ENCODE peak calls at places on chromosomes 13 and 19, in five cellular contexts. X is body of pancreas; G is CD8-positive, alpha-beta T cell; K is adrenal gland; U is MCF 10A. D is an unnamed sample.

GRCh38 chr13:85313761-85314503 is 485.3 kb downstream of the SLITRK6 start:
- DNase-seq in X (no peak), G (no peak), K (no peak), U (peak), D (peak)

GRCh38 chr19:801030-801860 is 4.0 kb downstream of the PTBP1 start:
- DNase-seq in X (peak), G (peak), K (peak), U (peak), D (no peak)

GRCh38 chr13:77509221-77509620 is 26.3 kb upstream of the SCEL start:
- DNase-seq in X (no peak), G (no peak), K (no peak), U (peak), D (no peak)

GRCh38 chr13:50129923-50130685 is 114.9 kb downstream of the KCNRG start:
- DNase-seq in X (no peak), G (peak), K (peak), U (peak), D (no peak)

GRCh38 chr13:57632276-57633140 is 964 bp downstream of the PCDH17 start:
- DNase-seq in X (peak), G (no peak), K (no peak), U (no peak), D (no peak)

GRCh38 chr13:106588367-106588766 is 20.4 kb upstream of the ARGLU1 start:
- DNase-seq in X (no peak), G (no peak), K (no peak), U (no peak), D (no peak)

GRCh38 chr13:47330031-47330430 is 433.2 kb upstream of the HTR2A start:
- DNase-seq in X (no peak), G (no peak), K (no peak), U (no peak), D (no peak)

GRCh38 chr13:93226623-93227279 is at the start of gene GPC6:
- DNase-seq in X (no peak), G (no peak), K (peak), U (peak), D (peak)

GRCh38 chr19:5624154-5624663 is 1.3 kb downstream of the SAFB start:
- DNase-seq in X (peak), G (peak), K (peak), U (peak), D (no peak)

GRCh38 chr13:21734961-21735360 is 64.1 kb downstream of the FGF9 start:
- DNase-seq in X (no peak), G (no peak), K (no peak), U (no peak), D (no peak)

GRCh38 chr13:101919541-101920306 is 467.2 kb downstream of the ITGBL1 start:
- DNase-seq in X (no peak), G (no peak), K (no peak), U (peak), D (no peak)

GRCh38 chr13:20340759-20341161 is 108.6 kb upstream of the GJB6 start:
- DNase-seq in X (no peak), G (no peak), K (peak), U (peak), D (peak)

GRCh38 chr19:53192771-53193533 is at the start of gene ZNF665:
- DNase-seq in X (peak), G (peak), K (peak), U (no peak), D (peak)

GRCh38 chr19:18208098-18208951 is 4.5 kb upstream of the RAB3A start:
- DNase-seq in X (peak), G (peak), K (peak), U (peak), D (peak)

GRCh38 chr13:49693877-49694276 is 2.6 kb upstream of the EBPL start:
- DNase-seq in X (no peak), G (no peak), K (no peak), U (no peak), D (no peak)

GRCh38 chr19:46951236-46951986 is 68.2 kb upstream of the NPAS1 start:
- DNase-seq in X (no peak), G (no peak), K (no peak), U (peak), D (no peak)

GRCh38 chr13:29845440-29846056 is 4.9 kb downstream of the UBL3 start:
- DNase-seq in X (no peak), G (no peak), K (no peak), U (peak), D (no peak)

GRCh38 chr13:92265408-92265807 is 867.0 kb downstream of the GPC5 start:
- DNase-seq in X (no peak), G (no peak), K (no peak), U (no peak), D (no peak)

GRCh38 chr13:83151308-83151660 is 731.0 kb downstream of the SLITRK1 start:
- DNase-seq in X (no peak), G (no peak), K (no peak), U (no peak), D (peak)

GRCh38 chr13:107462501-107462900 is 752.8 kb downstream of the LIG4 start:
- DNase-seq in X (no peak), G (no peak), K (no peak), U (no peak), D (no peak)

GRCh38 chr19:47531640-47532387 is 17.0 kb upstream of the NAPA start:
- DNase-seq in X (no peak), G (no peak), K (no peak), U (no peak), D (no peak)

GRCh38 chr13:94660695-94661324 is 51.5 kb downstream of the SOX21 start:
- DNase-seq in X (no peak), G (no peak), K (no peak), U (peak), D (no peak)

GRCh38 chr13:23609414-23610186 is 39.4 kb downstream of the TNFRSF19 start:
- DNase-seq in X (no peak), G (no peak), K (peak), U (no peak), D (no peak)

GRCh38 chr13:99663185-99663825 is 162.0 kb downstream of the TM9SF2 start:
- DNase-seq in X (no peak), G (no peak), K (no peak), U (no peak), D (no peak)

GRCh38 chr19:11079999-11080398 is 9.3 kb upstream of the LDLR start:
- DNase-seq in X (no peak), G (no peak), K (no peak), U (no peak), D (no peak)

GRCh38 chr19:36142046-36142445 is 2.2 kb downstream of the CAPNS1 start:
- DNase-seq in X (no peak), G (no peak), K (no peak), U (no peak), D (no peak)

GRCh38 chr13:43227721-43228120 is 204.3 kb downstream of the DNAJC15 start:
- DNase-seq in X (no peak), G (no peak), K (no peak), U (peak), D (no peak)

GRCh38 chr19:2391118-2391725 is 31.2 kb downstream of the TMPRSS9 start:
- DNase-seq in X (peak), G (peak), K (peak), U (peak), D (no peak)

GRCh38 chr19:56132316-56132822 is 8.7 kb upstream of the ZNF444 start:
- DNase-seq in X (no peak), G (no peak), K (no peak), U (no peak), D (peak)

GRCh38 chr13:95607363-95607762 is 37.1 kb downstream of the DZIP1 start:
- DNase-seq in X (no peak), G (no peak), K (no peak), U (peak), D (peak)

GRCh38 chr19:1189419-1189818 is 15.4 kb upstream of the SBNO2 start:
- DNase-seq in X (no peak), G (peak), K (no peak), U (no peak), D (no peak)

GRCh38 chr13:110340812-110341444 is 33.8 kb downstream of the COL4A2 start:
- DNase-seq in X (peak), G (peak), K (peak), U (no peak), D (no peak)

GRCh38 chr19:294341-294818 is 3.2 kb upstream of the PLPP2 start:
- DNase-seq in X (no peak), G (no peak), K (no peak), U (no peak), D (no peak)

GRCh38 chr19:15840833-15841232 is 25.4 kb upstream of the OR10H1 start:
- DNase-seq in X (no peak), G (no peak), K (no peak), U (no peak), D (no peak)

GRCh38 chr19:51025809-51026553 is 435 bp downstream of the KLK11 start:
- DNase-seq in X (peak), G (no peak), K (no peak), U (no peak), D (no peak)

GRCh38 chr13:40613192-40613818 is 53.1 kb downstream of the FOXO1 start:
- DNase-seq in X (peak), G (peak), K (peak), U (no peak), D (no peak)

GRCh38 chr13:110517505-110518149 is 43.9 kb downstream of the RAB20 start:
- DNase-seq in X (no peak), G (no peak), K (peak), U (peak), D (no peak)

GRCh38 chr19:45146716-45147337 is 14.0 kb downstream of the NKPD1 start:
- DNase-seq in X (no peak), G (no peak), K (no peak), U (no peak), D (no peak)

GRCh38 chr19:16890461-16891184 is 1.8 kb downstream of the F2RL3 start:
- DNase-seq in X (no peak), G (no peak), K (no peak), U (no peak), D (no peak)

GRCh38 chr19:16888629-16889371 is at the start of gene F2RL3:
- DNase-seq in X (no peak), G (no peak), K (peak), U (no peak), D (no peak)

GRCh38 chr19:16891696-16892382 is 3.0 kb downstream of the F2RL3 start:
- DNase-seq in X (no peak), G (no peak), K (no peak), U (no peak), D (no peak)

GRCh38 chr19:16889429-16889882 is 657 bp downstream of the F2RL3 start:
- DNase-seq in X (no peak), G (no peak), K (peak), U (peak), D (no peak)

DNA sequence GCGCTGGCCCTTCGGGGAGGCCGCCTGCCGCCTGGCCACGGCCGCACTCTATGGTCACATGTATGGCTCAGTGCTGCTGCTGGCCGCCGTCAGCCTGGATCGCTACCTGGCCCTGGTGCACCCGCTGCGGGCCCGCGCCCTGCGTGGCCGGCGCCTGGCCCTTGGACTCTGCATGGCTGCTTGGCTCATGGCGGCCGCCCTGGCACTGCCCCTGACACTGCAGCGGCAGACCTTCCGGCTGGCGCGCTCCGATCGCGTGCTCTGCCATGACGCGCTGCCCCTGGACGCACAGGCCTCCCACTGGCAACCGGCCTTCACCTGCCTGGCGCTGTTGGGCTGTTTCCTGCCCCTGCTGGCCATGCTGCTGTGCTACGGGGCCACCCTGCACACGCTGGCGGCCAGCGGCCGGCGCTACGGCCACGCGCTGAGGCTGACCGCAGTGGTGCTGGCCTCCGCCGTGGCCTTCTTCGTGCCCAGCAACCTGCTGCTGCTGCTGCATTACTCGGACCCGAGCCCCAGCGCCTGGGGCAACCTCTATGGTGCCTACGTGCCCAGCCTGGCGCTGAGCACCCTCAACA is 1.2 kb downstream of the F2RL3 start:
- DNase-seq in X (no peak), G (no peak), K (no peak), U (no peak), D (no peak)
- TF ChIP-seq CTCF in X (no peak), G (no peak), K (no peak), U (no peak), D (no peak)

DNA sequence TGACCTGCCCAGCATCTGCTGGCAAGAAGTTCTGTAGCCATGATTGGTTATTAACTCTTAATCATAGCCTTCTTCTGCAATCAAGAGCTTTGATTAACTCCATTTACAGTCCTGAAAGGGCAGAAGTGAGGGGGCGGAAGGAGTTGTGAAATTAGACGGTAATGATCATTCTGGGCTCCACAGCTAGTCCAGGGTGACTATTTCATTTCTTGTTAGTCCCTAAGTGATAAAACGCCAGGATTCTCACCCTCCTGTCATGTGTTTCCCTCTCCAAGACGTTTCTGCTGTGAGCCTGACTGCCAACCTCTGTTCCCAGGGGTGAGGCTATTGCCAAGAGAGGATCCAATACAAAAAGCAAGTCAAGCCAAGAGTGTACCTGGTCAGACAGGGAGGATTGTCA is 155.9 kb upstream of the IPO5 start:
- DNase-seq in X (no peak), G (no peak), K (no peak), U (peak), D (no peak)
- TF ChIP-seq CTCF in X (no peak), G (no peak), K (no peak), U (no peak), D (no peak)

DNA sequence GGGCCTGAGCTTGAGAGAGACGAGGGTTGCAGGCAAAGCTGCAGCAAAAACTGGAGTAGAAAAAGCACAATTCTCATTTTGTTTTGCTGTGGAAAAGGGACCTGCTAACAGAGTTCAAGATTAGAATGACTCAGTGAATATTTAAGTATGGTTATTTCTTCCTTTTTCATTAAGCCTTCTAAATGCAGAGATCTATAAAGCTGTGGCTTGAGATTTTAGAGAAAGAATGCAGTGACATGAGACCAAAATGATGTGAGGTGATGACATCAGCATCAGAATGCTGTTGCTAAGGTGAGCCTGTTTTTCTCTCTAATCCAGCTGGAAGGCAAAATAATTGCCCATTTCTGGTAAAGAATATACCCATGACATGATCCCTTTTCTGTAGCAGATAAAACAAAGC is 10.8 kb upstream of the MBNL2 start:
- DNase-seq in X (no peak), G (no peak), K (no peak), U (no peak), D (no peak)
- TF ChIP-seq CTCF in X (no peak), G (no peak), K (no peak), U (no peak), D (no peak)

GRCh38 chr19:12733369-12733896 is 1.1 kb downstream of the TRIR start:
- DNase-seq in X (no peak), G (peak), K (peak), U (peak), D (no peak)
- TF ChIP-seq CTCF in X (no peak), G (peak), K (no peak), U (peak), D (peak)

DNA sequence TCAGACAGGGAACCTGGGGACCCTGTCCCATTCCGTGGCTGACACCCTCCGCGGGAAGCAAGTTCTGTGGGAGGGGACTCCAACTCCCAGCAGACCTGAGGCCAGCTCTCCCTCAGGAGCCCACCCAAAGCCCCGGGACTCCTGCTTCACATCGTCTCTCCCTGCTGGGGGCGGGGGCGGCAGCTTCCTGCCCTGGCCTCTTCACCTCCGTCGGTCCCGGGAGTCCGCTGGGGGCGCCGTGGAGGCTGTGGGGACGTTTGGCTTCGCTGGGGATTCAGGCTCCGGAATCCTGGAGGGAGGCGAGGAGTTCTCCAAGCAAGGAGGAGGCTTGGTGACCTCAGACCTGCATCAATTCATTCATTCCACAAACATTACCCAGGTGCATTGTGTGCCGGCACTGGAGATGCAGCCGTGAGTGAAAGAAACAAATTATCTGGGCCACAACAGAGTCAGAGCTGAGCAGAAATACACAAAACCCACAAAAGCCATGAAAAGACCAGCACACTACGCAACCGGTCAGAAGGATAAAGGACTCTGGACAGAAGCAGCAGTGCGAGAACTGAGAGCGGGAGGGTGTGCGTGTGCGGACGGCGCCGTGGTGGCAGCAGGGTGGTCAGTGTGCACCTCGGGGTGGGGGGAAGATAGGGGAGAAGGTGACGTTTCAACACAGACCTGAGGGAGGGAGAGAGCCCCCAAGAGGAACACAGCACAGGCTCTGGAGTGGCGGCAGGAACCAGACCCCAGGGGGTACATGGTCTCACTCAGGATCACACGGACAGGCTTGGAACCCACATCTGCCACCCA is 19.0 kb downstream of the EPS8L1 start:
- DNase-seq in X (no peak), G (no peak), K (no peak), U (no peak), D (no peak)
- TF ChIP-seq CTCF in X (no peak), G (no peak), K (no peak), U (no peak), D (no peak)

DNA sequence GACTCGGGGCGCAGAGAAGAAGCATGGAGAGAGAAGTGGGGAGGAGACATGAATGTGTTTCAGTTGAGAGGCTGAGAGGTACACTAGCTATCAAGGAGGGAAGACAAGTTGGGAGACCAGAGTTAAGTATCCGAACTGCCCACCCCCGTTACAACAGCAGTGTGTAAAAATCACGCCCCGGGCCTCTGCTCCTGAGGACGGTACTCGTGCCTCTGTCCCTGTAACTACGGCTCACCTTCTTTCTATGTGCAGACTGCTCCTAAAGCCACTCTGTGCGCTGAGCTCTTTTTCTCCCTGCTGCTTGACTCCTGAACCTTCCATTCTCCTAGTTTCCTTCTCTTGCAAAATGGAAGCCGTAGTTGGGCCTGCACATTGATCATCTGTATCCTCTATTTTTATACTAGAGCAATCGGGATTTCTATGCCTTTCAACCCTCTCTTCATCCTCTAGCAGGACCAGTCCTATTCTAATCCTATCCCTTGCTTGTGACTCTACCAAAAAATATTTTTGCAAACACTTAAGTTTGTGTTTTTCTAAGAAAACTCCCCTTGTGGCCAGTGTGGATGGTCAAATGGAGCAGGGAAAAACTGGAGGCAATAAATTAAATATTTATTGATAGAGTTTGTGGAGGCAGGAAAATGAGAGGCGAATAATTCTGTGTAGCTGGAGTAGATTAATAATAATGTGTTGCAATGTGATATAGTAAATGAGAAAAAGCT is 569 bp downstream of the POLR1D start:
- DNase-seq in X (no peak), G (no peak), K (peak), U (no peak), D (no peak)
- TF ChIP-seq CTCF in X (no peak), G (no peak), K (no peak), U (no peak), D (peak)

DNA sequence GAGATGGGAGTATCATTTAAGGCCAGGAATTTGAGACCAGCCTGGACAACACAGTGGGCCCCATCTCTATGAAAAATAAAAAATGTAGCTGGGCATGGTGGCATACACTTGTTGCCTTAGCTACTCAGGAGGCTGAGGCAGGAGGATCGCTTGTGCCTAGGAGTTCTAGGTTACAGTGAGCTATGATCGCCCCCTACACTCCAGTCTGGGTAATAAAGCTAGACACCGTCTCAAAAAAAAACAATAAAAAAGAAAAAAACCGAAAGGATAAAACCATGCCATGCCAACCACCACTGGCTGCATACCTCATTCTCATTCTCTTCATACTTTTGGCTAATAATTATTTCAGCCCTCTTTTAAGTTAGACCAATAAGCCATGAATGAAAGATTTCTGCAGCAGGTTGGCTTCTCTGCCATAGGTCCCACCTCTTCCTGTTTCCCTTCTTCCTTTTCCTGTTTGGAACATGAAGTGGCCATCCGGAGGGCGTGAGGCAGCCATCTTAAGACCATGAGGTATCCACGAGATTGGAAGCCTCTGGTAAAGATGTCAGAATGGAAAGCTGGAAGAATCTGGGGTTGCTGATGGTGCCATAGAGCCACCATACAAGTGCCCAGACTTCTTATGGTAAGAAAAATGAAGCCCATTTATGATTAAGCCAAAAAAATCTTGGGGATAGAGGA is 171.3 kb downstream of the CACNA1A start:
- DNase-seq in X (no peak), G (no peak), K (no peak), U (no peak), D (no peak)
- TF ChIP-seq CTCF in X (no peak), G (no peak), K (no peak), U (no peak), D (no peak)

GRCh38 chr19:38773469-38774177 is at the start of gene LGALS7:
- DNase-seq in X (no peak), G (no peak), K (no peak), U (no peak), D (no peak)
- TF ChIP-seq CTCF in X (no peak), G (no peak), K (no peak), U (no peak), D (no peak)

D was measured in AG09309.